ENCODE peak calls at places on chromosomes 12 and 14, in seven cellular contexts. I is uterus; C is PC-3; R is neural progenitor cell; B is CD8-positive, alpha-beta T cell; A is progenitor cell of endocrine pancreas; Q is fibroblast of the aortic adventitia. L is an unnamed sample.

GRCh38 chr14:105533391-105533790 is 7.0 kb downstream of the TMEM121 start:
- DNase-seq in I (no peak), C (no peak), R (no peak), B (no peak), A (no peak), Q (no peak), L (no peak)

GRCh38 chr14:102949062-102949800 is 26.8 kb downstream of the AMN start:
- DNase-seq in I (no peak), C (peak), R (no peak), B (peak), A (no peak), Q (no peak), L (no peak)

GRCh38 chr12:50788562-50788961 is 24.7 kb downstream of the ATF1 start:
- DNase-seq in I (no peak), C (peak), R (no peak), B (no peak), A (no peak), Q (peak), L (no peak)

GRCh38 chr14:75999511-76000190 is 14.1 kb downstream of the IFT43 start:
- DNase-seq in I (no peak), C (no peak), R (no peak), B (no peak), A (no peak), Q (no peak), L (no peak)

GRCh38 chr12:22802883-22803640 is 178.1 kb downstream of the ETNK1 start:
- DNase-seq in I (no peak), C (no peak), R (no peak), B (no peak), A (no peak), Q (peak), L (no peak)

GRCh38 chr12:94983321-94983720 is 20.2 kb downstream of the NDUFA12 start:
- DNase-seq in I (no peak), C (no peak), R (no peak), B (no peak), A (no peak), Q (no peak), L (no peak)

GRCh38 chr14:54338696-54339317 is 58.0 kb upstream of the CDKN3 start:
- DNase-seq in I (no peak), C (peak), R (peak), B (no peak), A (no peak), Q (peak), L (no peak)

GRCh38 chr14:38839743-38840375 is 263.2 kb downstream of the SEC23A start:
- DNase-seq in I (no peak), C (peak), R (no peak), B (no peak), A (no peak), Q (no peak), L (no peak)

GRCh38 chr12:115485503-115485902 is 792.0 kb downstream of the MED13L start:
- DNase-seq in I (no peak), C (no peak), R (no peak), B (no peak), A (no peak), Q (no peak), L (no peak)

GRCh38 chr14:62428429-62429203 is 616.6 kb downstream of the KCNH5 start:
- DNase-seq in I (no peak), C (peak), R (no peak), B (no peak), A (no peak), Q (no peak), L (no peak)

GRCh38 chr12:5003025-5003666 is 40.5 kb upstream of the KCNA5 start:
- DNase-seq in I (no peak), C (peak), R (peak), B (peak), A (peak), Q (peak), L (no peak)

GRCh38 chr14:69281450-69282169 is 21.7 kb downstream of the GALNT16 start:
- DNase-seq in I (no peak), C (no peak), R (no peak), B (no peak), A (no peak), Q (no peak), L (no peak)

GRCh38 chr12:90211017-90211416 is 502.4 kb upstream of the ATP2B1 start:
- DNase-seq in I (no peak), C (peak), R (no peak), B (no peak), A (no peak), Q (peak), L (no peak)

GRCh38 chr12:64120568-64120967 is 101.5 kb downstream of the KICS2 start:
- DNase-seq in I (no peak), C (peak), R (no peak), B (no peak), A (no peak), Q (no peak), L (no peak)

GRCh38 chr14:25464772-25465171 is 414.8 kb upstream of the STXBP6 start:
- DNase-seq in I (no peak), C (no peak), R (no peak), B (no peak), A (no peak), Q (no peak), L (no peak)

GRCh38 chr14:51228890-51229289 is 11.2 kb upstream of the TMX1 start:
- DNase-seq in I (no peak), C (no peak), R (no peak), B (no peak), A (no peak), Q (no peak), L (no peak)

GRCh38 chr14:68407275-68407674 is 385.6 kb downstream of the ZFP36L1 start:
- DNase-seq in I (no peak), C (peak), R (no peak), B (no peak), A (no peak), Q (no peak), L (no peak)

GRCh38 chr12:96434107-96434506 is 33.9 kb upstream of the CDK17 start:
- DNase-seq in I (no peak), C (no peak), R (no peak), B (peak), A (no peak), Q (peak), L (no peak)

GRCh38 chr12:75389706-75390105 is 1.2 kb upstream of the GLIPR1L2 start:
- DNase-seq in I (no peak), C (no peak), R (no peak), B (no peak), A (no peak), Q (peak), L (no peak)

GRCh38 chr14:100673085-100673806 is 53.4 kb upstream of the DLK1 start:
- DNase-seq in I (no peak), C (peak), R (peak), B (no peak), A (peak), Q (no peak), L (no peak)

GRCh38 chr12:55727643-55728184 is 1.1 kb downstream of the CD63 start:
- DNase-seq in I (peak), C (peak), R (peak), B (no peak), A (no peak), Q (peak), L (peak)

GRCh38 chr12:105562727-105563072 is 232.2 kb downstream of the C12orf75 start:
- DNase-seq in I (no peak), C (no peak), R (no peak), B (no peak), A (no peak), Q (no peak), L (no peak)

GRCh38 chr12:6276936-6277615 is 33.4 kb upstream of the PLEKHG6 start:
- DNase-seq in I (no peak), C (peak), R (peak), B (no peak), A (no peak), Q (no peak), L (no peak)

GRCh38 chr12:27382924-27383323 is 50.3 kb downstream of the BMAL2 start:
- DNase-seq in I (no peak), C (no peak), R (no peak), B (no peak), A (no peak), Q (no peak), L (no peak)

GRCh38 chr14:38419579-38419978 is 163.7 kb upstream of the CLEC14A start:
- DNase-seq in I (no peak), C (no peak), R (peak), B (no peak), A (no peak), Q (no peak), L (no peak)

GRCh38 chr12:114757926-114758325 is 74.0 kb upstream of the TBX3 start:
- DNase-seq in I (no peak), C (no peak), R (peak), B (no peak), A (no peak), Q (no peak), L (no peak)

GRCh38 chr12:50050410-50051280 is 6.8 kb upstream of the ASIC1 start:
- DNase-seq in I (peak), C (no peak), R (peak), B (no peak), A (no peak), Q (peak), L (no peak)

GRCh38 chr12:78194448-78194847 is 363.8 kb downstream of the NAV3 start:
- DNase-seq in I (no peak), C (peak), R (no peak), B (no peak), A (no peak), Q (peak), L (no peak)

GRCh38 chr14:68518180-68518579 is 274.7 kb downstream of the ZFP36L1 start:
- DNase-seq in I (peak), C (no peak), R (peak), B (no peak), A (peak), Q (no peak), L (no peak)

DNA sequence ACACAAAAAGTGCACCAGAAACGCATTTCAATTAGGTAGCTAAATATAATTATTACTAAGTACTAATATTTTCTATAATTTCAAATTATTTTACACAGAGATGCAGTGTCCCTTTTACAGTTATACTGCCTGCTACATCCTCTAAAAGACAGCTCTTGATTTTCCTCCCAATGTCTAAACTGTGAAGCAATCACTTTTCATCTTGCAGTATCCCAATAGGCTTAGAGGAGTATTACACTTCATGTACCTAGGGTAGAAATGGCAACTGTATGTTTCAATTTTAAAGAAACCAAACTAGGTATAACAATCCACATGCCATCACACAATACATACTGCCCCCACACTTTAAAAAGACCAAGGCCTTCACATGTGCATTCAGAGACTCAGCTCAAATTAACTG is 7.3 kb downstream of the RSRC2 start:
- DNase-seq in I (no peak), C (no peak), R (no peak), B (no peak), A (no peak), Q (no peak), L (no peak)
- TF ChIP-seq CTCF in I (no peak), C (no peak), R (no peak), B (no peak), A (no peak), Q (no peak), L (no peak)

GRCh38 chr14:74531011-74531410 is 37.4 kb downstream of the ISCA2 start:
- DNase-seq in I (no peak), C (no peak), R (no peak), B (no peak), A (no peak), Q (no peak), L (no peak)
- TF ChIP-seq CTCF in I (no peak), C (no peak), R (no peak), B (no peak), A (no peak), Q (no peak), L (no peak)

GRCh38 chr14:34867199-34867598 is 8.0 kb downstream of the BAZ1A start:
- DNase-seq in I (no peak), C (no peak), R (no peak), B (no peak), A (no peak), Q (no peak), L (no peak)

GRCh38 chr14:34863844-34864243 is 11.3 kb downstream of the BAZ1A start:
- DNase-seq in I (no peak), C (no peak), R (no peak), B (no peak), A (no peak), Q (no peak), L (no peak)

GRCh38 chr14:34865889-34866574 is 9.1 kb downstream of the BAZ1A start:
- DNase-seq in I (no peak), C (no peak), R (no peak), B (no peak), A (no peak), Q (no peak), L (no peak)
- TF ChIP-seq CTCF in I (no peak), C (no peak), R (no peak), B (no peak), A (no peak), Q (no peak), L (no peak)

DNA sequence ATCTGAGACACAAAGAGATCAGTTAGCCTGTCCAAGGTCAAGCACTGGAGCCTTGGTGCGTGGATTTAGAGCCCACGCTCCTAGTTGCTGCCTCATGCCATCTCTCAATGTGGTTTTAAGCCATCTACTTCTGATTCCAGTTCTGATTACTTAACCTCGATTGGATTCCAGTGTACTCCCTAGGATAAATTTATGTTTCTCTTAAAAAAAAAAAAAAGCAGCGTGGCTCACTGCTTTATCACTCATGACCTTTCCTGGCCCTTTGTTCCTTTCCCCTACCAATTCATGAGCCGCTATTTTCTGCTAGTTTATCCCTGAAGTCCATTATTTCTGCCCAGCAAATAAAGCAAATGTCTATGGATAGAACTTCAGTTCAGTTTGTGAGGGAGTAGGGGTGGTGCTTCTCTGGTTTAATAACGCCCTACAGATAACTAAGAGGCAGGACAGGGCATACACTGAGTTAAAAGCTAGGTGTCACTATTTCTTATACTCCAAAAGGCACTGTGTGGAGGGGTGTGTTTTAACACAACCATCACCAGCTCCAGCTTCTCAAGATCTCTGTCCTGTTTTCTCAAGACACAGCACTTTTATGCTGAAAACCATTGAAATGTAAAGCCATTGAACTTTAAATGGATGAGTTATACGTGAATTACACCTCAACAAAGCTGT is 9.8 kb upstream of the PARP11 start:
- DNase-seq in I (no peak), C (peak), R (no peak), B (no peak), A (no peak), Q (peak), L (no peak)
- TF ChIP-seq CTCF in I (no peak), C (peak), R (peak), B (no peak), A (peak), Q (peak), L (no peak)

DNA sequence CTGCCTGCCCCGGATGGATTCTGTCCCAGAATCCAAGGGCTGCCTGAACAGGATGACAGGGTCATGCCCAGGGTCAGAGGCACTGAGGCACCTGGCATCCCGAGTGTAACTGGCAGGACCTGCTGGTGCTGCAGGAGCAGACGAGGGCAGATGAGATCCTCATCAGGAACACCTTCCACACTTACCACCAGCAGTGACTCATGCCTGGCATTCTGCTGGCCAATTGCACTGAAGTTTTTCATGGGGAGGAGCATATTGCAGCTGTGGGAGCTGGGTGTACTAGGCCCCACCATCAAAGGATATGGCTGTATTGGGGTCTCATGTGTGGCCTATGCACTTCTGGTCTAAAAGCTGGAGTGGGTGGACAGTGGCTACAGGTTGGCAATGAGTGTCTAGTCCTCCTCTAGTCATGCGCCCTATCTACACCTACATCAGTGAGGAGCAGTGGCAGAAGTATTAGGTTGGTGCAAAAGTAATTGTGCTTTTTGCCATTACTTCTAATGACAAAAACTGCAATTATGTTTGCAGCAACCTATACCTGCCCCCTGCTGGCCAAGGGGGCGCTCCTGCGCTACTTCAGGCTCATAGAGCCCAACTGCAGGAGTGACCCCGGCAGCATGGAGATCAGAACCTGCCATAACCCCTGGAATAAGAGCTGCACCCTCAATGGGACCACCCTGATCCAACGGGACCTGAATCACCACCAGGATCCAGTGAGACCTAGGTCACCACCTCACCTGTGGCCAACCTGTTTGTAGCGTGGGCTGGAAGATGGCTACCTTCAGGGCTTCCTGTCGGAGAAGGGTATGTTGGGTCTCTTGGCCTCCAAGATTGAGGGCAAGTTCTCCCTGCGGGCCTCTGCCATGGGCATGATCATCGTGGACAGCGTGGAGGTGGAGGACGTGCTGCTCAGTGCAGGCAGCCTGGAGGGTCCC is 8.0 kb upstream of the C12orf42 start:
- DNase-seq in I (no peak), C (no peak), R (peak), B (peak), A (peak), Q (no peak), L (no peak)
- TF ChIP-seq CTCF in I (no peak), C (peak), R (peak), B (peak), A (peak), Q (no peak), L (no peak)

L was measured in omental fat pad.